ENCODE peak calls at places on chromosomes 4 and X, in four cellular contexts. P, N, K and Y are unnamed samples.

GRCh38 chr4:3255611-3256186 is 6.7 kb downstream of the MSANTD1 start:
- DNase-seq in P (no peak), N (no peak), K (no peak), Y (no peak)

GRCh38 chr4:4625488-4625887 is 83.6 kb upstream of the STX18 start:
- DNase-seq in P (no peak), N (no peak), K (peak; percentile 48), Y (peak; percentile 66)

GRCh38 chr4:3419836-3420605 is 21.7 kb upstream of the HGFAC start:
- DNase-seq in K (no peak), P (no peak), N (no peak), Y (peak; percentile 61)

GRCh38 chr4:78020677-78021076 is 36.4 kb upstream of the FRAS1 start:
- DNase-seq in P (no peak), K (no peak), N (no peak), Y (no peak)

GRCh38 chr4:11628093-11628725 is 199.5 kb upstream of the HS3ST1 start:
- DNase-seq in K (no peak), N (no peak), P (no peak), Y (no peak)

GRCh38 chrX:69229436-69229835 is 64.2 kb upstream of the PJA1 start:
- DNase-seq in P (no peak), N (no peak), K (no peak), Y (no peak)

GRCh38 chr4:1417522-1418390 is 11.5 kb upstream of the NKX1-1 start:
- DNase-seq in N (no peak), K (no peak), P (peak; percentile 19), Y (no peak)

GRCh38 chr4:42331914-42332368 is 65.3 kb upstream of the SHISA3 start:
- DNase-seq in K (no peak), P (no peak), N (peak; percentile 32), Y (peak; percentile 21)

GRCh38 chr4:159242427-159242826 is 139.5 kb downstream of the RAPGEF2 start:
- DNase-seq in N (no peak), P (no peak), K (no peak), Y (no peak)

DNA sequence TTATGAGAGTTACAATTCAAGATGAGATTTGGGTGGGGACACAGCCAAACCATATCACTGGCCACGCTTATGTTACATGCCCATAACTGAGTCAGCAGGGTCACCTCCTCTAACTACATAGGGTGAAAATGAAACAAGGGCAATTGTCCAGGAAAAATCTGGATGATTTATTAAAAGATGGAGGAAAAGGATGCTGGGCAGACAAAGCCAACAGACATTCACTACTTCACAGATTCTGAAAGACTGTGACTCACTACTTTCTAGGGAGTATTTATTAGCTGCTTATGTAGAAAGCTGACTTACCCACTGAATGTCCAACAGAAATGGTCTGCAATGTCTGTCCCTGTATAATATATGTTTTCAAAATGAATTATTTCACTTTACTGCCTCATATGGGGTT is 72.4 kb downstream of the APBB2 start:
- DNase-seq in N (peak; percentile 19), K (no peak), P (no peak), Y (no peak)
- TF ChIP-seq POLR2A in N (no peak), K (no peak), P (no peak), Y (no peak)

GRCh38 chr4:113293673-113294072 is 244.2 kb downstream of the ANK2 start:
- DNase-seq in P (no peak), N (no peak), K (no peak), Y (no peak)
- TF ChIP-seq CTCF in P (no peak), N (no peak), K (no peak), Y (no peak)

GRCh38 chrX:83077606-83078005 is 430.5 kb upstream of the POU3F4 start:
- DNase-seq in P (no peak), K (no peak), N (no peak), Y (no peak)
- H3K4me3 ChIP-seq in P (no peak overlapping the region), K (no peak overlapping the region), N (no peak overlapping the region), Y (no peak overlapping the region)

GRCh38 chr4:153252122-153252521 is 47.9 kb downstream of the TRIM2 start:
- DNase-seq in K (no peak), N (no peak), P (no peak), Y (peak; percentile 21)

GRCh38 chr4:153257966-153258365 is 53.7 kb downstream of the TRIM2 start:
- DNase-seq in N (no peak), K (no peak), P (no peak), Y (no peak)

GRCh38 chr4:153258750-153259149 is 54.5 kb downstream of the TRIM2 start:
- DNase-seq in N (no peak), P (no peak), K (no peak), Y (no peak)

GRCh38 chr4:153257151-153257620 is 52.9 kb downstream of the TRIM2 start:
- DNase-seq in P (no peak), K (no peak), N (no peak), Y (no peak)

DNA sequence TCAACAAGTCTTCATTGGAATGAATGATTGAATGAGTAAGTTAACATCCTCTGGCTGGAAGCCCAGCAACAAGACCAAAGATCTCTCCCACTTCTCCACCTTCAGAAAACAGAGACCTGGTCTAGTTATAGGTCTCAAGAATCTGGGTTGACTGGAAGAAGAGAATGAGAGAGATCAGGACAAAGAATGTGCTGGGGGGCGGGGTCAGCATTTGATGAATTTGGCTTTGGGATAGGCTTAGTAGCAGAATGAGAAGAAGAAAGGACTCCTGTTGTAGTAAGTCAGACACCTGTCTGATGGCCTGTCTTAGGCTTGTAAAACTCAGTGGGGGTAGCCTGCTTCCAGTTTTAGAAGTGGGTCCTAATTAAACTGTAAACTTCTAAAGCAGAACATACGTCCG is 51.0 kb downstream of the TRIM2 start:
- DNase-seq in P (no peak), N (no peak), K (no peak), Y (no peak)
- TF ChIP-seq POLR2A in P (no peak), N (no peak), K (no peak), Y (no peak)